ENCODE peak calls at places on chromosomes 12 and 14, in nine cellular contexts. R, D, X, H, T, K, Y, J and V are unnamed samples.

GRCh38 chr14:52241102-52241793 is 26.2 kb upstream of the PTGDR start:
- DNase-seq in R (no peak), D (no peak), X (no peak), H (no peak), T (peak), K (no peak), Y (no peak), J (no peak), V (no peak)

GRCh38 chr14:59631237-59631636 is 54.6 kb upstream of the CCDC175 start:
- DNase-seq in R (no peak), D (peak), X (no peak), H (no peak), T (no peak), K (peak), Y (no peak), J (no peak), V (no peak)

GRCh38 chr14:67221248-67221981 is 19.8 kb upstream of the PALS1 start:
- DNase-seq in R (no peak), D (no peak), X (no peak), H (no peak), T (peak), K (no peak), Y (no peak), J (no peak), V (no peak)

GRCh38 chr12:47073951-47074350 is 5.5 kb upstream of the PCED1B start:
- DNase-seq in R (no peak), D (no peak), X (no peak), H (no peak), T (no peak), K (no peak), Y (no peak), J (no peak), V (no peak)

GRCh38 chr14:89920041-89920440 is 34.5 kb downstream of the EFCAB11 start:
- DNase-seq in R (no peak), D (no peak), X (no peak), H (no peak), T (no peak), K (no peak), Y (no peak), J (no peak), V (no peak)

GRCh38 chr12:2161478-2161877 is 108.7 kb downstream of the CACNA1C start:
- DNase-seq in R (no peak), D (no peak), X (no peak), H (no peak), T (no peak), K (no peak), Y (no peak), J (peak), V (no peak)

GRCh38 chr14:88815980-88816379 is 8.5 kb upstream of the TTC8 start:
- DNase-seq in R (no peak), D (no peak), X (no peak), H (no peak), T (no peak), K (no peak), Y (no peak), J (no peak), V (no peak)

GRCh38 chr14:67370830-67371229 is 10.7 kb downstream of the EIF2S1 start:
- DNase-seq in R (no peak), D (no peak), X (no peak), H (no peak), T (no peak), K (no peak), Y (no peak), J (no peak), V (no peak)

GRCh38 chr12:73445658-73446324 is 1091.8 kb upstream of the ATXN7L3B start:
- DNase-seq in R (no peak), D (no peak), X (no peak), H (no peak), T (no peak), K (no peak), Y (no peak), J (no peak), V (no peak)

GRCh38 chr12:80701388-80701787 is 6.0 kb upstream of the MYF6 start:
- DNase-seq in R (no peak), D (no peak), X (no peak), H (no peak), T (no peak), K (no peak), Y (no peak), J (no peak), V (no peak)

GRCh38 chr14:67497716-67498115 is 9.2 kb upstream of the TMEM229B start:
- DNase-seq in R (no peak), D (no peak), X (no peak), H (no peak), T (no peak), K (no peak), Y (no peak), J (no peak), V (no peak)

GRCh38 chr12:124273630-124274029 is 21.3 kb upstream of the RFLNA start:
- DNase-seq in R (no peak), D (peak), X (no peak), H (no peak), T (peak), K (peak), Y (no peak), J (no peak), V (peak)

GRCh38 chr12:106766393-106766826 is 8.1 kb upstream of the RIC8B start:
- DNase-seq in R (no peak), D (no peak), X (peak), H (no peak), T (no peak), K (no peak), Y (no peak), J (peak), V (no peak)

GRCh38 chr14:70622111-70622712 is 19.5 kb upstream of the TTC9 start:
- DNase-seq in R (peak), D (peak), X (peak), H (no peak), T (peak), K (peak), Y (peak), J (no peak), V (peak)

GRCh38 chr12:52186135-52186840 is 5.5 kb downstream of the KRT80 start:
- DNase-seq in R (no peak), D (no peak), X (no peak), H (no peak), T (peak), K (peak), Y (no peak), J (no peak), V (no peak)